ENCODE peak calls at places on chromosome 12, in four cellular contexts. C, V, S and F are unnamed samples.
A peak's percentile ranks its signal among the peaks of the same experiment; 100 is the strongest.

GRCh38 chr12:94536040-94536965 is 76.6 kb upstream of the CEP83 start:
- DNase-seq in V (no peak), C (no peak), S (no peak), F (no peak)

GRCh38 chr12:115261691-115262398 is 577.9 kb upstream of the TBX3 start:
- DNase-seq in S (peak; percentile 80), C (no peak), V (no peak), F (no peak)

GRCh38 chr12:115383668-115384067 is 699.7 kb upstream of the TBX3 start:
- DNase-seq in V (no peak), C (no peak), S (no peak), F (no peak)

GRCh38 chr12:570949-571794 is 92.1 kb downstream of the NINJ2 start:
- DNase-seq in C (peak; percentile 42), S (peak; percentile 58), V (peak; percentile 68), F (no peak)

GRCh38 chr12:72264548-72265175 is 7.5 kb upstream of the TRHDE start:
- DNase-seq in S (peak; percentile 19), C (peak; percentile 16), V (no peak), F (peak; percentile 15)

GRCh38 chr12:115273446-115273845 is 589.5 kb upstream of the TBX3 start:
- DNase-seq in S (no peak), V (no peak), C (no peak), F (no peak)

GRCh38 chr12:56032006-56032405 is 9.7 kb upstream of the RPS26 start:
- DNase-seq in V (no peak), S (no peak), C (no peak), F (no peak)

GRCh38 chr12:110693731-110694130 is 4.8 kb upstream of the HVCN1 start:
- DNase-seq in S (no peak), C (no peak), V (no peak), F (no peak)

GRCh38 chr12:11718768-11719253 is 69.3 kb downstream of the ETV6 start:
- DNase-seq in V (no peak), S (no peak), C (no peak), F (peak; percentile 28)

GRCh38 chr12:1518763-1519516 is 75.4 kb downstream of the FBXL14 start:
- DNase-seq in S (peak; percentile 66), C (no peak), V (no peak), F (no peak)

GRCh38 chr12:18799561-18799960 is 61.6 kb downstream of the CAPZA3 start:
- DNase-seq in V (no peak), S (no peak), C (no peak), F (no peak)

GRCh38 chr12:93514853-93515252 is 47.5 kb downstream of the MRPL42 start:
- DNase-seq in S (no peak), V (no peak), C (no peak), F (no peak)

GRCh38 chr12:71686658-71687025 is 760 bp downstream of the TMEM19 start:
- DNase-seq in C (no peak), S (no peak), V (no peak), F (no peak)

GRCh38 chr12:2650261-2651060 is 144.3 kb upstream of the FKBP4 start:
- DNase-seq in V (peak; percentile 10), S (no peak), C (no peak), F (no peak)

GRCh38 chr12:89567691-89568239 is 41.9 kb upstream of the POC1B start:
- DNase-seq in S (no peak), V (no peak), C (no peak), F (no peak)

GRCh38 chr12:12777056-12777455 is 8.4 kb upstream of the APOLD1 start:
- DNase-seq in V (no peak), S (no peak), C (no peak), F (no peak)

GRCh38 chr12:6061661-6062060 is 62.8 kb downstream of the VWF start:
- DNase-seq in S (no peak), C (no peak), V (no peak), F (no peak)

GRCh38 chr12:116651089-116651488 is 86.8 kb downstream of the SPRING1 start:
- DNase-seq in V (no peak), C (no peak), S (no peak), F (no peak)

GRCh38 chr12:45278447-45278846 is 62.6 kb downstream of the ANO6 start:
- DNase-seq in S (no peak), V (no peak), C (no peak), F (no peak)

GRCh38 chr12:108234155-108234554 is 105.0 kb downstream of the CMKLR1 start:
- DNase-seq in C (no peak), S (no peak), V (no peak), F (no peak)

GRCh38 chr12:54004063-54004840 is 4.3 kb downstream of the HOXC9 start:
- DNase-seq in S (no peak), C (peak; percentile 60), V (no peak), F (no peak)

GRCh38 chr12:132582582-132583279 is 27.7 kb downstream of the LRCOL1 start:
- DNase-seq in S (no peak), V (no peak), C (no peak), F (no peak)

GRCh38 chr12:108837239-108837638 is 20.1 kb downstream of the SSH1 start:
- DNase-seq in S (no peak), C (no peak), V (no peak), F (no peak)

GRCh38 chr12:132415456-132416120 is 74.4 kb upstream of the FBRSL1 start:
- DNase-seq in V (no peak), C (no peak), S (no peak), F (no peak)

GRCh38 chr12:120534703-120535655 is 823 bp downstream of the RNF10 start:
- DNase-seq in C (peak; percentile 76), V (peak; percentile 64), S (no peak), F (peak; percentile 67)

GRCh38 chr12:70196732-70197361 is 46.4 kb upstream of the CNOT2 start:
- DNase-seq in V (no peak), C (no peak), S (no peak), F (no peak)

GRCh38 chr12:94174576-94174975 is 26.2 kb downstream of the PLXNC1 start:
- DNase-seq in S (no peak), C (no peak), V (no peak), F (no peak)

GRCh38 chr12:3045494-3045893 is 31.7 kb upstream of the TSPAN9 start:
- DNase-seq in C (no peak), S (no peak), V (peak; percentile 5), F (no peak)

DNA sequence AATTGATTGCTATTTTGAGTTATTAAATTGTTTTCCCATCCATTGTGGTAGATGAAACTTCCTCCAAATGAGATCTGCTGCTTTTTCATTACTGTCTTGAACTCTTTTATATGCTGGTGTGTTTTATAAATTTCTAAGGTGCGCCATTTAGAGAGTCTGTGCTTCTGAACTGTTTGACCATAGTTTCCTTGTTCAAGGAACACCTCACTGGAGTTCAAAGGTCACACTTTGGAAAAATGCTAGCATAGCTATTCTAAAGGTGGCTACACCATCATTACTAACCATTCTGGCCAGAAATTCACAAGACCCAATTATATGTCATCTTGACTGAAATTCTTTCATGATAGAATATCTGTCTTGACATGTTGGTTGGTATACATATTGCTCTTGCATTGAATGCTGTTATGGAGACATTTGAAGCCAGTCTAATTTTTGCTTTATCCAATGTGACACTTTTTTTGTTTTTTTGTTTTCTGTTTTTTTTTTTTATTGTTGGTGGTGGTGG is 269.5 kb downstream of the PAWR start:
- DNase-seq in V (no peak), C (no peak), S (no peak), F (no peak)
- TF ChIP-seq ELF4 in V (no peak), C (no peak), S (no peak), F (no peak)

GRCh38 chr12:106078358-106079025 is 60.3 kb downstream of the NUAK1 start:
- DNase-seq in C (no peak), V (no peak), S (no peak), F (no peak)
- TF ChIP-seq ELF4 in C (no peak), V (no peak), S (no peak), F (no peak)

GRCh38 chr12:51822956-51823355 is 25.6 kb downstream of the FIGNL2 start:
- DNase-seq in C (no peak), V (no peak), S (no peak), F (no peak)

GRCh38 chr12:51822261-51822616 is 26.3 kb downstream of the FIGNL2 start:
- DNase-seq in V (no peak), S (no peak), C (no peak), F (no peak)

GRCh38 chr12:51819851-51820720 is 28.4 kb downstream of the FIGNL2 start:
- DNase-seq in C (no peak), V (no peak), S (no peak), F (no peak)

GRCh38 chr12:51820721-51821422 is 27.6 kb downstream of the FIGNL2 start:
- DNase-seq in C (no peak), S (no peak), V (peak; percentile 84), F (peak; percentile 62)

DNA sequence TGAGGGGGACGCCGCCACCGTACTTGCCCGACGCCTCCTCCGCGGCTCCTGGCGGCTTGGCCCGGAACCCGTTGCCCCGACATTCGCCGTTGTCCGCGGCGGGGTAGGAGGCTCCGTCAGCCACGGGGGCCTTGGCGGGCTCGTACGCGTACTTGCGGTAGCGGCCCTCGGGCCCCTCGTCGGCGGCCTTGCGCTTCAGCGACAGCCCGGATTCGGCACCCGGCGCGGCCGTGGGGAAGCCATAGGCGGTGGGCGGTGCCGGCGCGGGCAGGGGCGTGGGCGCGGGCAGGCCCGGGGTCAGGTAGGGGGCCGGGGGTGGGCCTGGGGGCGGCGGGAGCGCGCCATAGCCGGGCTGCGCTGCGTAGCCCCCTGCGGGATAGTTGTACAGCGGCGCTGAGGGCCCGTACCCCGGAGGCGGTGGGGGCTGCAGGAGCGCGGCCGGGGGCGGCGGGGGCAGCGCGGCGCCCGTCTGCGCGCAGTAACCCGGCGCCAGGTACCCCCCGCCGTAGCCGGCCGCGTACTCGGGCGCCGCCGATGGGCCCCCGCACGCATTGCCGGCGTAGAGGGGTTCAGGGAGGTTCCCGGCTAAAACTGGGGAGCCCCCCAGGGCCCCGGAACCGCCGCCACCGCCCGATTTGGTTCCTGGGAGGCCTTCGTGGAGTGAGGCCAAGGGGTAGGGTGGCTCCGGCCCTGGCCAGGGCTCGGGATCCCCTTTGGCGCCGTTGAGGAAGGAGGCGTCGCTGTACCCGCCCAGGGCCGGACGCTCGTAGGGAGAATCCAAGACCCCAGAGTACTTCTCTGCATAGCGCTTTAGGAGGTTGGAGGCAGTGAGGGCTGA is 26.9 kb downstream of the FIGNL2 start:
- DNase-seq in C (no peak), V (peak; percentile 55), S (no peak), F (no peak)
- TF ChIP-seq ELF4 in C (no peak), V (no peak), S (no peak), F (no peak)

GRCh38 chr12:85803231-85803630 is 33.0 kb downstream of the RASSF9 start:
- DNase-seq in C (no peak), S (no peak), V (no peak), F (no peak)

GRCh38 chr12:85803923-85804322 is 32.3 kb downstream of the RASSF9 start:
- DNase-seq in C (no peak), V (no peak), S (no peak), F (no peak)

GRCh38 chr12:85807681-85808228 is 28.5 kb downstream of the RASSF9 start:
- DNase-seq in C (no peak), V (no peak), S (no peak), F (no peak)

GRCh38 chr12:85805654-85806053 is 30.6 kb downstream of the RASSF9 start:
- DNase-seq in S (no peak), C (no peak), V (no peak), F (no peak)

DNA sequence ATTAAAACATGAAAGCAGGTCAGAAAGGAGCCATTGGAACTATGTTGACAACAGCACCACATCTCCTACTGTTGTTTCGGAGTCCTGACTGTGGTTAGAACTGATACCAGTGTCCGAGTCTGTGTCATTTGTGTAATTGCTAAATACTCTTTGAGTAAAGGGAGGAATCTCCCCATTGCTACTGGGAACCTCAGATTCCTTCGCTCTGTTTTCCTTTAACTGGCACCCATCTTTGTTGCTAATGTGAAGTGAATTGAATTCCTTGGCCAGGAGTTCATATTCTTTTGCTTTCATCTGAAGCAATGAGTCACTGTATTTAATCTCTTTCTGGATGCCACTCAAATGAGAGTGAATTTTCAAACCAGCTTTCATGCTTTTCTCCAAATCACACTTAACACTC is 31.5 kb downstream of the RASSF9 start:
- DNase-seq in C (no peak), S (no peak), V (no peak), F (no peak)
- TF ChIP-seq ELF4 in C (no peak), S (no peak), V (no peak), F (no peak)